ENCODE peak calls at places on chromosomes 12 and 14, in six cellular contexts. O is spleen, I is keratinocyte, R is mammary epithelial cell, X is uterus, L is aorta. C is an unnamed sample.

GRCh38 chr12:76878045-76878898 is 547 bp downstream of the CSRP2 start:
- DNase-seq in O (no peak), I (no peak), R (peak; percentile 35), X (peak; percentile 27), L (peak; percentile 51), C (no peak)

GRCh38 chr12:75478395-75478794 is 2.2 kb upstream of the GLIPR1 start:
- DNase-seq in O (no peak), I (no peak), R (peak; percentile 20), X (no peak), L (no peak), C (peak; percentile 47)

GRCh38 chr12:115213538-115213961 is 529.6 kb upstream of the TBX3 start:
- DNase-seq in O (no peak), I (no peak), R (no peak), X (no peak), L (no peak), C (no peak)

GRCh38 chr12:65248656-65249633 is 29.5 kb upstream of the MSRB3 start:
- DNase-seq in O (no peak), I (no peak), R (no peak), X (peak; percentile 19), L (no peak), C (no peak)

GRCh38 chr12:70242695-70243509 is at the start of gene CNOT2:
- DNase-seq in O (peak; percentile 97), I (no peak), R (peak; percentile 91), X (peak; percentile 89), L (peak; percentile 94), C (peak; percentile 79)

GRCh38 chr12:21852251-21852650 is 77.7 kb upstream of the KCNJ8 start:
- DNase-seq in O (no peak), I (no peak), R (no peak), X (no peak), L (no peak), C (no peak)

GRCh38 chr14:56412453-56413434 is 166.9 kb upstream of the TMEM260 start:
- DNase-seq in O (no peak), I (no peak), R (no peak), X (no peak), L (no peak), C (no peak)

GRCh38 chr12:47734725-47735480 is 9.6 kb upstream of the ENDOU start:
- DNase-seq in O (no peak), I (no peak), R (no peak), X (no peak), L (no peak), C (no peak)

GRCh38 chr14:93546642-93547041 is 115.9 kb downstream of the UNC79 start:
- DNase-seq in O (no peak), I (no peak), R (no peak), X (no peak), L (no peak), C (no peak)

GRCh38 chr12:53749986-53750811 is 1.6 kb downstream of the CISTR start:
- DNase-seq in O (no peak), I (no peak), R (no peak), X (no peak), L (no peak), C (no peak)

GRCh38 chr12:6961695-6962284 is 8.7 kb downstream of the PHB2 start:
- DNase-seq in O (peak; percentile 91), I (no peak), R (peak; percentile 66), X (peak; percentile 73), L (no peak), C (no peak)

GRCh38 chr12:24561882-24562760 is 386.8 kb downstream of the BCAT1 start:
- DNase-seq in O (peak; percentile 78), I (no peak), R (peak; percentile 12), X (peak; percentile 79), L (peak; percentile 85), C (no peak)

GRCh38 chr12:78880078-78880477 is 15.5 kb downstream of the SYT1 start:
- DNase-seq in O (no peak), I (no peak), R (no peak), X (no peak), L (no peak), C (no peak)

GRCh38 chr12:75975692-75976091 is 55.9 kb downstream of the PHLDA1 start:
- DNase-seq in O (no peak), I (no peak), R (no peak), X (no peak), L (no peak), C (no peak)

GRCh38 chr12:15701212-15701611 is 88.0 kb downstream of the EPS8 start:
- DNase-seq in O (no peak), I (peak; percentile 11), R (peak; percentile 52), X (no peak), L (no peak), C (no peak)

GRCh38 chr12:79046021-79046420 is 181.4 kb downstream of the SYT1 start:
- DNase-seq in O (no peak), I (no peak), R (no peak), X (no peak), L (no peak), C (no peak)

GRCh38 chr14:89542768-89543419 is 125.9 kb upstream of the FOXN3 start:
- DNase-seq in O (no peak), I (no peak), R (no peak), X (no peak), L (no peak), C (no peak)

GRCh38 chr14:57418999-57419398 is 28.6 kb downstream of the NAA30 start:
- DNase-seq in O (no peak), I (no peak), R (no peak), X (no peak), L (no peak), C (no peak)

GRCh38 chr12:110354172-110354780 is 49.2 kb downstream of the ANAPC7 start:
- DNase-seq in O (no peak), I (no peak), R (no peak), X (no peak), L (no peak), C (no peak)

GRCh38 chr14:52791204-52792096 is at the start of gene GNPNAT1:
- DNase-seq in O (peak; percentile 97), I (peak; percentile 38), R (peak; percentile 90), X (peak; percentile 84), L (peak; percentile 92), C (peak; percentile 88)
- H3K27me3 ChIP-seq in O (no peaks in the 10 kb centered on the region), I (no peaks in the 10 kb centered on the region), R (no peaks in the 10 kb centered on the region), X (no peaks in the 10 kb centered on the region), L (no peaks in the 10 kb centered on the region), C (no peaks in the 10 kb centered on the region)

GRCh38 chr12:40078201-40078730 is 27.6 kb downstream of the SLC2A13 start:
- DNase-seq in O (no peak), I (no peak), R (peak; percentile 16), X (no peak), L (no peak), C (no peak)
- H3K4me3 ChIP-seq in O (no peak overlapping the region), I (no peak overlapping the region), R (no peak overlapping the region), X (no peak overlapping the region), L (no peak overlapping the region), C (no peak overlapping the region)

GRCh38 chr12:71321130-71321529 is 118.5 kb upstream of the LGR5 start:
- DNase-seq in O (no peak), I (no peak), R (no peak), X (no peak), L (no peak), C (no peak)

GRCh38 chr12:71312767-71313375 is 126.7 kb upstream of the LGR5 start:
- DNase-seq in O (no peak), I (no peak), R (peak; percentile 70), X (no peak), L (no peak), C (no peak)

GRCh38 chr12:71315328-71315960 is 124.2 kb upstream of the LGR5 start:
- DNase-seq in O (no peak), I (no peak), R (no peak), X (no peak), L (no peak), C (no peak)
- H3K27ac ChIP-seq in O (no peak overlapping the region), I (no peak overlapping the region), R (no peak overlapping the region), X (no peak overlapping the region), L (no peak overlapping the region), C (no peak overlapping the region)

GRCh38 chr12:132359551-132359950 is 30.2 kb upstream of the GALNT9 start:
- DNase-seq in O (peak; percentile 49), I (no peak), R (no peak), X (no peak), L (no peak), C (no peak)

GRCh38 chr12:132359971-132360370 is 30.6 kb upstream of the GALNT9 start:
- DNase-seq in O (peak; percentile 69), I (no peak), R (no peak), X (no peak), L (peak; percentile 31), C (no peak)

GRCh38 chr12:132356686-132357622 is 27.6 kb upstream of the GALNT9 start:
- DNase-seq in O (peak; percentile 62), I (no peak), R (peak; percentile 29), X (no peak), L (peak; percentile 30), C (no peak)

GRCh38 chr12:132355742-132356681 is 26.6 kb upstream of the GALNT9 start:
- DNase-seq in O (peak; percentile 55), I (no peak), R (no peak), X (no peak), L (peak; percentile 36), C (no peak)

DNA sequence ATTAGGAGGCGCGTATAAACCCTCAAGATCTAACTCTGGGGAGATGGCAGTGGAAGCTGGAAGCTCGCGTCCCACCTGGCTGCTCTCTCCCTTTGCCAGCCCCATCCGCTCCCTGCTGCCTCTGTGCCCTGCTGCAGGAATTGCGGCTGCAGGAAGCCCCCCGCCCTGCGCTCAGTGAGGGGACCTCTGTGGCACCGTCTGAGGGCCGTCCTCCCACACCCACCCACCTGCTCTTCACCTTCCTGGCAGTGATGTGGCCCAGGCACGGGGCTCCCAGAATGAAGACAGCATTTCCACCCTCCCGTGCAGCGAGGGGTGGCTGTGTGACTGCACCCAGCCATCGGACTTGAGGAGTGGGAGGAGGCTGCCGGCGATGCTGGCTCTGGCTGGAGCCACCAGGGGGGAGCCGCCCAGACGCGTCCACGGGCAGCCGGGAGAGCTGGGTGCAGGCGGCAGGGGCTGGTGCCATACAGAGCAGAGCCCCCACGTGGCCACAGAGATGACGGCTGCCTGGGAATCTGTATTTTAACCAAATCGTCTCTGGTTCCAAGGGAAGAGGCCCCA is 28.3 kb upstream of the GALNT9 start:
- DNase-seq in O (peak; percentile 54), I (no peak), R (no peak), X (no peak), L (peak; percentile 21), C (no peak)
- H3K27me3 ChIP-seq in O (peaks cover 41% of the 10 kb centered on the region), I (no peaks in the 10 kb centered on the region), R (no peaks in the 10 kb centered on the region), X (no peaks in the 10 kb centered on the region), L (no peaks in the 10 kb centered on the region), C (no peaks in the 10 kb centered on the region)

DNA sequence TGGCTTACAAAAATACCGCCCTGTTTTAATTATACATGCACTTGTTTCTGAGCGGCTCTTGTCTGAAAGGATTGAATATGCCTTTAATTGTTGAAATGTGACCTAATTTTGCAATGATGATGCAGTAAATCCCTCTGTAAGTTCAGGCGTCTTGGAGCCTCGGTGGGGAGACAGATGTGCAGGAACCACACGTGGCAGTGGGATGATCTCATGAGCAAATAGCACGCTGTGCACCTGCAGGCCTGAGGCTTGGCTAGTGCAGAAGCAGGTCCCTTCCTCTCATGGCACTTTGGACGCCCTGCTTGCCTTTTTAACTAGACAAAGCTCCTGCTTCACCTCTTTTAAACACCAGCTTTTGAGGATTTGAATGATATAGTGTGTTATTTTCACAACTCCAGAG is 49.2 kb upstream of the ASPG start:
- DNase-seq in O (no peak), I (no peak), R (no peak), X (no peak), L (no peak), C (no peak)
- H3K4me3 ChIP-seq in O (no peak overlapping the region), I (no peak overlapping the region), R (no peak overlapping the region), X (no peak overlapping the region), L (no peak overlapping the region), C (no peak overlapping the region)

C was measured in CD8-positive, alpha-beta T cell.